ENCODE peak calls at places on chromosome 20, in four cellular contexts. R, Q, Z and M are unnamed samples.
A peak's percentile ranks its signal among the peaks of the same experiment; 100 is the strongest.

GRCh38 chr20:17995967-17996819 is 27.4 kb downstream of the MGME1 start:
- DNase-seq in R (no peak), Q (peak; percentile 62), Z (peak; percentile 70), M (no peak)

GRCh38 chr20:2173186-2173585 is 71.6 kb downstream of the STK35 start:
- DNase-seq in R (no peak), Q (no peak), Z (no peak), M (no peak)

GRCh38 chr20:5658897-5659296 is 91.3 kb upstream of the SHLD1 start:
- DNase-seq in R (peak; percentile 81), Q (peak; percentile 51), Z (no peak), M (peak; percentile 75)

GRCh38 chr20:1998193-1998520 is 4.3 kb upstream of the PDYN start:
- DNase-seq in R (no peak), Q (no peak), Z (no peak), M (no peak)

GRCh38 chr20:1900321-1900791 is 5.1 kb downstream of the SIRPA start:
- DNase-seq in R (peak; percentile 69), Q (peak; percentile 73), Z (peak; percentile 43), M (peak; percentile 73)

GRCh38 chr20:46559685-46560440 is 9.4 kb upstream of the OCSTAMP start:
- DNase-seq in R (no peak), Q (no peak), Z (no peak), M (no peak)

GRCh38 chr20:47360489-47361267 is 4.2 kb upstream of the ZMYND8 start:
- DNase-seq in R (peak; percentile 92), Q (peak; percentile 91), Z (peak; percentile 95), M (peak; percentile 94)

GRCh38 chr20:37941332-37941731 is 38.4 kb downstream of the VSTM2L start:
- DNase-seq in R (no peak), Q (no peak), Z (peak; percentile 40), M (no peak)

GRCh38 chr20:6632187-6632586 is 135.3 kb upstream of the BMP2 start:
- DNase-seq in R (peak; percentile 20), Q (peak; percentile 5), Z (peak; percentile 37), M (peak; percentile 45)

GRCh38 chr20:44187054-44187762 is at the start of gene JPH2:
- DNase-seq in R (peak; percentile 58), Q (peak; percentile 56), Z (peak; percentile 20), M (peak; percentile 76)

GRCh38 chr20:35820715-35821114 is 48.9 kb downstream of the PHF20 start:
- DNase-seq in R (no peak), Q (peak; percentile 55), Z (no peak), M (no peak)

GRCh38 chr20:21465799-21466198 is 48.1 kb downstream of the NKX2-2 start:
- DNase-seq in R (no peak), Q (no peak), Z (no peak), M (no peak)

GRCh38 chr20:58019027-58019849 is 209.2 kb downstream of the ANKRD60 start:
- DNase-seq in R (no peak), Q (peak; percentile 80), Z (no peak), M (no peak)